ENCODE peak calls at places on chromosome 7, in four cellular contexts. One of them, this sample, is unnamed.

GRCh38 chr7:155955367-155955635 is 143.0 kb upstream of the SHH start:
- DNase-seq in stomach: no peak
- DNase-seq in glomerular endothelial cell: no peak
- DNase-seq in mucosa of gallbladder: no peak
- DNase-seq in this sample: no peak

GRCh38 chr7:16594061-16594460 is 51.5 kb downstream of the ANKMY2 start:
- DNase-seq in mucosa of gallbladder: no peak
- DNase-seq in stomach: no peak
- DNase-seq in glomerular endothelial cell: no peak
- DNase-seq in this sample: no peak

GRCh38 chr7:2063562-2064360 is 169.0 kb downstream of the MAD1L1 start:
- DNase-seq in mucosa of gallbladder: peak
- DNase-seq in glomerular endothelial cell: no peak
- DNase-seq in stomach: peak
- DNase-seq in this sample: no peak

GRCh38 chr7:47581442-47581820 is 480 bp downstream of the TNS3 start:
- DNase-seq in glomerular endothelial cell: no peak
- DNase-seq in stomach: peak
- DNase-seq in mucosa of gallbladder: no peak
- DNase-seq in this sample: no peak

GRCh38 chr7:12257582-12257981 is 46.5 kb downstream of the TMEM106B start:
- DNase-seq in stomach: no peak
- DNase-seq in mucosa of gallbladder: no peak
- DNase-seq in glomerular endothelial cell: no peak
- DNase-seq in this sample: no peak

GRCh38 chr7:38306136-38306535 is 32.7 kb upstream of the TARP start:
- DNase-seq in glomerular endothelial cell: no peak
- DNase-seq in stomach: no peak
- DNase-seq in mucosa of gallbladder: no peak
- DNase-seq in this sample: no peak

GRCh38 chr7:68892211-68892610 is 706.1 kb upstream of the AUTS2 start:
- DNase-seq in mucosa of gallbladder: no peak
- DNase-seq in stomach: no peak
- DNase-seq in glomerular endothelial cell: no peak
- DNase-seq in this sample: no peak

GRCh38 chr7:3955026-3955425 is 654.0 kb downstream of the SDK1 start:
- DNase-seq in glomerular endothelial cell: no peak
- DNase-seq in mucosa of gallbladder: no peak
- DNase-seq in stomach: no peak
- DNase-seq in this sample: peak

GRCh38 chr7:117014673-117015133 is 61.4 kb downstream of the ST7 start:
- DNase-seq in glomerular endothelial cell: no peak
- DNase-seq in stomach: peak
- DNase-seq in mucosa of gallbladder: peak
- DNase-seq in this sample: no peak

GRCh38 chr7:105474045-105474444 is 48.0 kb downstream of the PUS7 start:
- DNase-seq in mucosa of gallbladder: no peak
- DNase-seq in stomach: no peak
- DNase-seq in glomerular endothelial cell: no peak
- DNase-seq in this sample: no peak

GRCh38 chr7:79287976-79288375 is 165.5 kb downstream of the MAGI2 start:
- DNase-seq in glomerular endothelial cell: no peak
- DNase-seq in mucosa of gallbladder: no peak
- DNase-seq in stomach: no peak
- DNase-seq in this sample: no peak

GRCh38 chr7:137948845-137949330 is 53.0 kb downstream of the CREB3L2 start:
- DNase-seq in stomach: no peak
- DNase-seq in mucosa of gallbladder: no peak
- DNase-seq in glomerular endothelial cell: no peak
- DNase-seq in this sample: no peak

GRCh38 chr7:75066521-75066920 is 7.1 kb downstream of the RCC1L start:
- DNase-seq in stomach: no peak
- DNase-seq in glomerular endothelial cell: no peak
- DNase-seq in mucosa of gallbladder: no peak
- DNase-seq in this sample: peak

GRCh38 chr7:28811990-28812389 is 146.1 kb downstream of the TRIL start:
- DNase-seq in glomerular endothelial cell: no peak
- DNase-seq in mucosa of gallbladder: no peak
- DNase-seq in stomach: no peak
- DNase-seq in this sample: no peak

GRCh38 chr7:74412061-74412460 is 41.6 kb upstream of the GTF2IRD1 start:
- DNase-seq in stomach: no peak
- DNase-seq in glomerular endothelial cell: no peak
- DNase-seq in mucosa of gallbladder: no peak
- DNase-seq in this sample: no peak

GRCh38 chr7:110918949-110919548 is 171.9 kb upstream of the LRRN3 start:
- DNase-seq in glomerular endothelial cell: no peak
- DNase-seq in mucosa of gallbladder: no peak
- DNase-seq in stomach: no peak
- DNase-seq in this sample: no peak